ENCODE peak calls at places on chromosome 13, in eight cellular contexts. Q is MM.1S, E is SK-N-SH, H is GM23338, B is neural progenitor cell, N is PC-3, K is GM23248, C is OCI-LY7. V is an unnamed sample.

GRCh38 chr13:108734676-108735075 is 105.3 kb downstream of the MYO16 start:
- DNase-seq in Q (no peak), E (no peak), H (peak), B (peak), N (peak), K (no peak), C (no peak), V (peak)

GRCh38 chr13:112346173-112346898 is 29.8 kb upstream of the SPACA7 start:
- DNase-seq in Q (no peak), E (no peak), H (peak), B (peak), N (no peak), K (peak), C (no peak), V (peak)

GRCh38 chr13:27020415-27020814 is 151.2 kb downstream of the USP12 start:
- DNase-seq in Q (no peak), E (no peak), H (no peak), B (no peak), N (no peak), K (no peak), C (no peak), V (no peak)

GRCh38 chr13:110464547-110465343 is 96.8 kb downstream of the RAB20 start:
- DNase-seq in Q (no peak), E (no peak), H (no peak), B (no peak), N (no peak), K (no peak), C (no peak), V (no peak)

GRCh38 chr13:45119469-45119989 is 781 bp upstream of the GTF2F2 start:
- DNase-seq in Q (peak), E (peak), H (no peak), B (peak), N (no peak), K (peak), C (peak), V (no peak)

GRCh38 chr13:94178625-94179244 is 300.7 kb downstream of the DCT start:
- DNase-seq in Q (no peak), E (no peak), H (no peak), B (no peak), N (peak), K (no peak), C (no peak), V (no peak)

GRCh38 chr13:101258071-101258470 is 158.2 kb downstream of the NALCN start:
- DNase-seq in Q (peak), E (no peak), H (peak), B (peak), N (peak), K (peak), C (no peak), V (peak)

GRCh38 chr13:25084101-25084500 is 11.8 kb upstream of the PABPC3 start:
- DNase-seq in Q (no peak), E (no peak), H (no peak), B (no peak), N (no peak), K (no peak), C (no peak), V (no peak)

GRCh38 chr13:72290962-72291681 is 424.1 kb upstream of the DACH1 start:
- DNase-seq in Q (no peak), E (no peak), H (peak), B (no peak), N (peak), K (no peak), C (no peak), V (peak)

GRCh38 chr13:85508683-85509329 is 290.4 kb downstream of the SLITRK6 start:
- DNase-seq in Q (no peak), E (no peak), H (peak), B (no peak), N (no peak), K (no peak), C (no peak), V (no peak)

GRCh38 chr13:64529874-64530485 is 2700.2 kb downstream of the PCDH9 start:
- DNase-seq in Q (no peak), E (peak), H (peak), B (peak), N (peak), K (peak), C (peak), V (peak)

GRCh38 chr13:39840201-39840600 is 184.7 kb downstream of the COG6 start:
- DNase-seq in Q (no peak), E (no peak), H (no peak), B (no peak), N (peak), K (no peak), C (no peak), V (no peak)

GRCh38 chr13:45198041-45198440 is 2.8 kb downstream of the KCTD4 start:
- DNase-seq in Q (no peak), E (no peak), H (no peak), B (no peak), N (no peak), K (no peak), C (no peak), V (no peak)

GRCh38 chr13:109644069-109644750 is 142.2 kb downstream of the IRS2 start:
- DNase-seq in Q (no peak), E (no peak), H (no peak), B (no peak), N (peak), K (no peak), C (no peak), V (no peak)

GRCh38 chr13:40563350-40564125 is 102.9 kb downstream of the FOXO1 start:
- DNase-seq in Q (no peak), E (peak), H (no peak), B (peak), N (no peak), K (no peak), C (no peak), V (no peak)

GRCh38 chr13:69857188-69857821 is 250.3 kb upstream of the ATXN8OS start:
- DNase-seq in Q (peak), E (peak), H (peak), B (peak), N (peak), K (peak), C (peak), V (peak)

GRCh38 chr13:29182216-29182615 is 362.1 kb downstream of the MTUS2 start:
- DNase-seq in Q (no peak), E (no peak), H (no peak), B (no peak), N (no peak), K (no peak), C (no peak), V (no peak)

GRCh38 chr13:110422913-110423688 is 116.0 kb downstream of the COL4A2 start:
- DNase-seq in Q (no peak), E (no peak), H (no peak), B (no peak), N (no peak), K (peak), C (no peak), V (no peak)

GRCh38 chr13:79393564-79394249 is 12.3 kb downstream of the RBM26 start:
- DNase-seq in Q (peak), E (no peak), H (no peak), B (no peak), N (peak), K (no peak), C (peak), V (no peak)

GRCh38 chr13:66612983-66613382 is 617.2 kb downstream of the PCDH9 start:
- DNase-seq in Q (no peak), E (no peak), H (peak), B (peak), N (no peak), K (no peak), C (no peak), V (no peak)

GRCh38 chr13:99546878-99547277 is 45.6 kb downstream of the TM9SF2 start:
- DNase-seq in Q (no peak), E (no peak), H (no peak), B (no peak), N (no peak), K (no peak), C (no peak), V (no peak)

GRCh38 chr13:32938907-32939306 is 77.3 kb upstream of the KL start:
- DNase-seq in Q (no peak), E (no peak), H (no peak), B (no peak), N (peak), K (peak), C (no peak), V (no peak)

GRCh38 chr13:76522083-76522755 is 364.0 kb downstream of the KCTD12 start:
- DNase-seq in Q (no peak), E (peak), H (peak), B (no peak), N (no peak), K (no peak), C (no peak), V (no peak)

GRCh38 chr13:69496951-69497350 is 610.7 kb upstream of the ATXN8OS start:
- DNase-seq in Q (no peak), E (no peak), H (no peak), B (no peak), N (no peak), K (no peak), C (no peak), V (no peak)

GRCh38 chr13:46756977-46757376 is 40.0 kb downstream of the ESD start:
- DNase-seq in Q (no peak), E (no peak), H (no peak), B (no peak), N (peak), K (peak), C (no peak), V (no peak)

GRCh38 chr13:84670245-84670644 is 788.0 kb upstream of the SLITRK1 start:
- DNase-seq in Q (no peak), E (no peak), H (no peak), B (peak), N (no peak), K (no peak), C (no peak), V (no peak)

GRCh38 chr13:83620535-83621220 is 261.6 kb downstream of the SLITRK1 start:
- DNase-seq in Q (no peak), E (no peak), H (no peak), B (no peak), N (peak), K (peak), C (no peak), V (peak)

GRCh38 chr13:112947796-112948195 is 21.2 kb upstream of the MCF2L start:
- DNase-seq in Q (no peak), E (no peak), H (no peak), B (no peak), N (no peak), K (no peak), C (no peak), V (no peak)

GRCh38 chr13:106349080-106349841 is 186.2 kb downstream of the EFNB2 start:
- DNase-seq in Q (no peak), E (peak), H (peak), B (peak), N (peak), K (no peak), C (no peak), V (peak)

GRCh38 chr13:98475521-98475920 is 101.4 kb downstream of the STK24 start:
- DNase-seq in Q (no peak), E (peak), H (peak), B (peak), N (no peak), K (no peak), C (no peak), V (no peak)
- TF ChIP-seq EZH2phosphoT487 in Q (no peak), E (no peak), H (no peak), B (no peak), N (no peak), K (no peak), C (no peak), V (no peak)

DNA sequence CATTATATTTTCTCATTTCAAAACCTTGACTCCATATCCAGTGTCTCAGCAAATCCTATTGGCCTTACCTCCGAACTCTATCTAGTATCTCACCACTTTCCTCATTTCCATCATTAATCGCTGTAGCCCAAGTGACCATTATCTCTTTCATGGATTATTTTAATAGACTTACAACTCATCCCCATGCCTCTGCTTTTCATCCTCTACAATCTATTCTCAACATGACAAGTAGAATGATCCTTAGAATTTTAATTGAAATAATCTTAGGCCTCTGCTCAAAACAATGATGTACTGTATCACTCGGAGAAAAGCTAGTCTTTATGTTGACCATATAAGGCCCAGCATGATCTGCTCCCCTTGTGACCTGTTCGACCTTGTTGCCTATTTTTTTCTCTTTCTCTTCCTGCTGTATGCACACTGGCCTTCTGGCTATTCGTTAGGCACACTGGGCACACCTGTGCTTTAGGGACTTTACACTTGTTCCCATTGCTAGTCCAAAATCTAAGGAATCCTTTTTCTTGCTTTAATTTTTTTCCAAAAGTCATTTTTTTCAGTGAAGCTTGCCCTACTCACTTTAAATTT is 21.4 kb downstream of the DNAJC15 start:
- DNase-seq in Q (peak), E (no peak), H (no peak), B (no peak), N (no peak), K (no peak), C (no peak), V (no peak)
- TF ChIP-seq EZH2phosphoT487 in Q (no peak), E (no peak), H (no peak), B (no peak), N (no peak), K (no peak), C (no peak), V (no peak)

DNA sequence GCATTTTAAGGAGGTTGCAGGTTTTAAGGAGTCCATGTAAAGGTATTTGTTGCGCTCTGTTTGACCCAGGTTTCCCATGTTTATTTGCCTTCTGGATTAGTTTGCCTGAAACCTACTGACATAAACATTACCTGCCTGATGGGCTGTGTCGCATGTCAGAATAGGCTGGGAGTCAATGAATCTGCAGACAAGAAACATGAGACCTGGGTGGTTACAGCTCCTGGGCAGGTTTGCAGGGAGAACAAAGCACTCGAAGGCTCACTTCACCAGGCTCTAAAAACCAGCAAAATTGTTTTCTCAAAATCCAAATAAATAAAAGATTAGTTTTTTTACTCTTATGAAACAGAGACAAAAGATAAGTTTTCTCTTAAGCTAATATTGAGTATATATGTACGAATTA is 114.4 kb upstream of the SERTM1 start:
- DNase-seq in Q (no peak), E (no peak), H (no peak), B (no peak), N (no peak), K (no peak), C (no peak), V (no peak)
- TF ChIP-seq EZH2phosphoT487 in Q (no peak), E (no peak), H (no peak), B (no peak), N (no peak), K (no peak), C (no peak), V (no peak)

DNA sequence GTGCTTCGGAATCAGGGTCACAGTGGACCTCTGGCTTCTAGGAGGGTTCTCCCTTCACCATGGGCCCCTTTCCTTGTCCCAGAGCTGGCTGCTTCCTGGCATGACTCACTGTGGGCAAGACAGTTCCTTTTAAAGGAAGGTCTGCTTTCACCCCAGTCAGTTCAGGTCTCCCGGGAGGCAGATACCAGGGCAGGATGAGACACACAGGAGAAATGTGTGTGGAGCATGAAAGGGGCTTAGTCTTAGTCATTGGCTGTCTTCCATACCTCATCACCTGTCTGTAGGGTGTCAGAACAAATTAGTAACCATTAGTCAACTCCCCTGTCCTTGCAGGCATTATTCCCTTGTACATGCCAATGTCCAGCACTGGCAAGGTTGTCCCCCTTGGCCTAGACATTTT is 76.9 kb upstream of the MEDAG start:
- DNase-seq in Q (no peak), E (no peak), H (no peak), B (no peak), N (peak), K (peak), C (no peak), V (peak)
- TF ChIP-seq EZH2phosphoT487 in Q (no peak), E (no peak), H (no peak), B (no peak), N (no peak), K (no peak), C (no peak), V (no peak)